ENCODE peak calls at places on chromosomes 6 and 20, in four cellular contexts. X, R, D and Q are unnamed samples.

GRCh38 chr6:137277971-137278602 is 58.9 kb upstream of the IFNGR1 start:
- DNase-seq in R (peak), X (no peak), D (peak), Q (no peak)

GRCh38 chr20:62155428-62156253 is 12.1 kb downstream of the SS18L1 start:
- DNase-seq in R (peak), X (no peak), D (no peak), Q (no peak)

GRCh38 chr6:22569281-22570184 is at the start of gene HDGFL1:
- DNase-seq in D (no peak), R (no peak), X (no peak), Q (no peak)

GRCh38 chr6:99276747-99277146 is 72.7 kb downstream of the FAXC start:
- DNase-seq in R (peak), D (no peak), X (no peak), Q (no peak)

GRCh38 chr6:40586800-40587201 is 363 bp downstream of the LRFN2 start:
- DNase-seq in X (no peak), D (no peak), R (no peak), Q (no peak)

GRCh38 chr6:34373511-34373910 is 19.0 kb downstream of the NUDT3 start:
- DNase-seq in R (no peak), D (no peak), X (no peak), Q (no peak)

GRCh38 chr6:37381579-37381978 is 27.8 kb downstream of the RNF8 start:
- DNase-seq in R (peak), X (no peak), D (peak), Q (peak)

GRCh38 chr6:43935921-43936320 is 165.9 kb downstream of the VEGFA start:
- DNase-seq in D (no peak), X (no peak), R (no peak), Q (no peak)

GRCh38 chr6:141153563-141153962 is 979.2 kb upstream of the GJE1 start:
- DNase-seq in D (no peak), R (no peak), X (no peak), Q (peak)

GRCh38 chr20:44650777-44651493 is 564 bp downstream of the ADA start:
- DNase-seq in R (no peak), X (no peak), D (no peak), Q (no peak)

GRCh38 chr6:786946-787763 is 94.2 kb upstream of the EXOC2 start:
- DNase-seq in D (peak), R (no peak), X (no peak), Q (no peak)

GRCh38 chr20:63501818-63502670 is 3.2 kb upstream of the EEF1A2 start:
- DNase-seq in X (no peak), R (peak), D (no peak), Q (no peak)

GRCh38 chr6:77834591-77834996 is 181.8 kb downstream of the MEI4 start:
- DNase-seq in R (no peak), X (no peak), D (no peak), Q (no peak)

GRCh38 chr6:116450769-116451740 is 10.1 kb upstream of the CALHM6 start:
- DNase-seq in X (no peak), D (no peak), R (no peak), Q (no peak)

GRCh38 chr6:149354009-149354408 is 36.5 kb downstream of the TAB2 start:
- DNase-seq in X (no peak), R (no peak), D (no peak), Q (no peak)
- H3K27ac ChIP-seq in X (no peak), R (no peak), D (no peak), Q (no peak)

GRCh38 chr20:59350330-59351147 is 50.1 kb downstream of the EDN3 start:
- DNase-seq in D (no peak), R (no peak), X (no peak), Q (no peak)
- H3K27ac ChIP-seq in D (no peak), R (no peak), X (no peak), Q (no peak)

GRCh38 chr6:42201382-42201781 is 6.6 kb upstream of the GUCA1B start:
- DNase-seq in X (no peak), D (no peak), R (no peak), Q (no peak)
- H3K27ac ChIP-seq in X (no peak), D (peak), R (peak), Q (no peak)

GRCh38 chr6:4916954-4917561 is 86.8 kb downstream of the RPP40 start:
- DNase-seq in X (no peak), D (no peak), R (no peak), Q (no peak)

GRCh38 chr6:4912559-4912958 is 91.3 kb downstream of the RPP40 start:
- DNase-seq in X (no peak), R (no peak), D (no peak), Q (no peak)

GRCh38 chr6:4914412-4915159 is 89.3 kb downstream of the RPP40 start:
- DNase-seq in X (no peak), D (no peak), R (no peak), Q (no peak)

GRCh38 chr6:4910060-4910746 is 93.6 kb downstream of the RPP40 start:
- DNase-seq in D (no peak), R (no peak), X (no peak), Q (no peak)

GRCh38 chr6:4913705-4914411 is 90.0 kb downstream of the RPP40 start:
- DNase-seq in R (peak), X (no peak), D (no peak), Q (no peak)
- H3K27ac ChIP-seq in R (no peak), X (no peak), D (no peak), Q (no peak)

GRCh38 chr6:45567879-45568278 is 190.1 kb upstream of the SUPT3H start:
- DNase-seq in D (no peak), X (no peak), R (no peak), Q (no peak)

GRCh38 chr6:45563902-45564301 is 186.2 kb upstream of the SUPT3H start:
- DNase-seq in D (no peak), R (no peak), X (no peak), Q (no peak)

GRCh38 chr6:45569210-45569945 is 191.6 kb upstream of the SUPT3H start:
- DNase-seq in X (no peak), D (no peak), R (no peak), Q (no peak)

GRCh38 chr6:45568626-45569025 is 190.9 kb upstream of the SUPT3H start:
- DNase-seq in D (no peak), R (no peak), X (no peak), Q (no peak)

DNA sequence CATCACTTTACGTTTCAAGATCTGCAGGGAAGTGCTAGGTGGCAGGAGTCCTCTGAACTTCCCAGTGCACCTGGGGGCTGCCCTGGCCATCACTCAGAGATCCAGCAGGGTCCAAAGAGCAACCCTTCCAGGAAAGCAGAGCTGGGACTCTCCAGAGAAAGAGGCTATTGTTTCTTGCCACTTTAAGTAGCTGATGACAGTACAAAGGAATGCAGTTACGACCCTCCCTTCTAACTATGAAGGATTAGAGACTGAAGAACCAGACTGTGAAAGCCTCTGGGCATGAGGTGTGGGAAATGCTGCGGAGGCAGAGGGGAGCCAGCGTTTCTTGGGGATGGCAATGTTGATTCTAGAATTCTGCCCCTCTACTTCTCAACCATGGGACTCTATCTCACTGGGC is 189.1 kb upstream of the SUPT3H start:
- DNase-seq in X (no peak), R (no peak), D (no peak), Q (no peak)
- H3K27ac ChIP-seq in X (no peak), R (no peak), D (no peak), Q (no peak)